ENCODE peak calls at places on chromosomes 1 and 21, in eight cellular contexts. N is stimulated activated CD4-positive, alpha-beta T cell treated with anti-CD3 and anti-CD28 coated beads, Interleukin-15, amount 100 ng/mL, for 24 hours; O is right cardiac atrium; G is AG04449; C is amniotic epithelial cell; E is AG10803; B is caudate nucleus; V is EL. Q is an unnamed sample.

GRCh38 chr1:20496241-20496661 is 10.2 kb upstream of the CAMK2N1 start:
- DNase-seq in C (peak), V (peak), G (no peak), E (peak), B (no peak), O (no peak), N (peak), Q (peak)

GRCh38 chr1:154750681-154751665 is 119.1 kb downstream of the KCNN3 start:
- DNase-seq in N (no peak), E (no peak), G (no peak), C (no peak), B (no peak), O (no peak), V (no peak), Q (no peak)

GRCh38 chr1:183989078-183989577 is 48.4 kb downstream of the COLGALT2 start:
- DNase-seq in C (peak), N (peak), E (peak), B (no peak), G (peak), O (peak), V (peak), Q (peak)

GRCh38 chr1:53376742-53377437 is 49.0 kb upstream of the LRP8 start:
- DNase-seq in G (no peak), B (no peak), V (no peak), C (no peak), O (no peak), N (no peak), E (no peak), Q (no peak)

GRCh38 chr1:25343872-25344271 is 5.7 kb downstream of the TMEM50A start:
- DNase-seq in C (peak), G (peak), O (no peak), V (peak), E (peak), B (no peak), N (no peak), Q (peak)

GRCh38 chr1:189859385-189859977 is 618.2 kb downstream of the BRINP3 start:
- DNase-seq in O (no peak), E (no peak), B (no peak), N (peak), V (peak), C (peak), G (no peak), Q (no peak)

GRCh38 chr1:8062861-8063260 is 36.8 kb upstream of the ERRFI1 start:
- DNase-seq in E (no peak), V (no peak), O (no peak), B (no peak), C (no peak), G (no peak), N (no peak), Q (no peak)

GRCh38 chr1:164695956-164696665 is 137.1 kb downstream of the PBX1 start:
- DNase-seq in O (no peak), B (no peak), C (no peak), N (no peak), G (no peak), V (peak), E (peak), Q (peak)

GRCh38 chr1:9589719-9590157 is 1.0 kb downstream of the TMEM201 start:
- DNase-seq in O (no peak), B (no peak), E (no peak), V (peak), N (no peak), G (no peak), C (no peak), Q (no peak)

GRCh38 chr1:22111620-22112019 is 31.3 kb downstream of the WNT4 start:
- DNase-seq in N (no peak), G (no peak), O (no peak), B (no peak), V (peak), E (peak), C (peak), Q (peak)

GRCh38 chr1:153386500-153386901 is 4.4 kb downstream of the S100A8 start:
- DNase-seq in C (no peak), B (no peak), V (no peak), E (no peak), O (peak), N (no peak), G (no peak), Q (peak)

GRCh38 chr1:173954179-173954578 is 37.1 kb upstream of the SERPINC1 start:
- DNase-seq in C (peak), V (peak), G (no peak), O (no peak), E (no peak), B (no peak), N (no peak), Q (no peak)

GRCh38 chr1:33257388-33257758 is 1.1 kb downstream of the ZNF362 start:
- DNase-seq in G (no peak), C (no peak), B (no peak), V (no peak), N (no peak), O (no peak), E (no peak), Q (no peak)

GRCh38 chr21:41597811-41598231 is 89.9 kb upstream of the TMPRSS2 start:
- DNase-seq in G (no peak), C (no peak), V (no peak), O (no peak), E (no peak), N (no peak), B (no peak), Q (no peak)

GRCh38 chr21:31732891-31733520 is 1.1 kb upstream of the SCAF4 start:
- DNase-seq in C (peak), G (no peak), O (no peak), E (peak), B (no peak), V (peak), N (peak), Q (peak)

GRCh38 chr1:236035681-236036101 is 29.2 kb downstream of the NID1 start:
- DNase-seq in E (peak), G (no peak), C (no peak), B (no peak), N (no peak), V (no peak), O (no peak), Q (no peak)

GRCh38 chr1:207822602-207823451 is 71.0 kb downstream of the CD46 start:
- DNase-seq in G (no peak), C (peak), O (peak), V (peak), N (peak), B (peak), E (peak), Q (no peak)

GRCh38 chr1:206080421-206080820 is 27.4 kb downstream of the RHEX start:
- DNase-seq in N (no peak), B (no peak), O (no peak), V (no peak), G (no peak), C (no peak), E (no peak), Q (peak)

GRCh38 chr1:77200806-77201205 is 18.4 kb downstream of the PIGK start:
- DNase-seq in B (no peak), G (no peak), O (no peak), E (peak), V (no peak), C (no peak), N (no peak), Q (no peak)

GRCh38 chr1:41580021-41580420 is 95.5 kb upstream of the EDN2 start:
- DNase-seq in E (no peak), B (no peak), O (no peak), G (no peak), C (no peak), V (no peak), N (no peak), Q (no peak)

GRCh38 chr21:31283025-31283424 is 61.0 kb downstream of the TIAM1 start:
- DNase-seq in N (no peak), C (no peak), V (no peak), E (no peak), O (no peak), G (no peak), B (no peak), Q (no peak)